ENCODE peak calls at places on chromosomes 12 and 14, in six cellular contexts. D is BJ; R is HL-60; Q is psoas muscle; P is CD4-positive, CD25-positive, alpha-beta regulatory T cell; H is dorsolateral prefrontal cortex. B is an unnamed sample.

GRCh38 chr12:128205758-128206157 is 61.2 kb upstream of the TMEM132C start:
- DNase-seq in Q (no peak), R (no peak), H (no peak), D (no peak), P (no peak), B (no peak)

GRCh38 chr14:81067156-81067555 is 111.7 kb downstream of the TSHR start:
- DNase-seq in D (no peak), Q (no peak), P (no peak), R (no peak), H (no peak), B (no peak)

GRCh38 chr14:93999573-93999972 is 2.5 kb downstream of the CCDC197 start:
- DNase-seq in D (no peak), R (no peak), Q (no peak), H (no peak), P (no peak), B (no peak)

GRCh38 chr14:104723651-104724406 is at the start of gene ADSS1:
- DNase-seq in R (peak), D (no peak), Q (peak), P (peak), H (peak), B (no peak)

GRCh38 chr12:100995201-100995600 is 200.6 kb downstream of the ANO4 start:
- DNase-seq in P (no peak), D (no peak), Q (no peak), H (no peak), R (no peak), B (no peak)

GRCh38 chr12:32390572-32391219 is 8.7 kb upstream of the FGD4 start:
- DNase-seq in R (peak), D (no peak), Q (peak), P (peak), H (no peak), B (no peak)

GRCh38 chr12:52214421-52214802 is 18.6 kb upstream of the KRT7 start:
- DNase-seq in Q (no peak), H (no peak), P (no peak), D (no peak), R (no peak), B (no peak)

GRCh38 chr12:25256826-25257225 is 6.1 kb upstream of the KRAS start:
- DNase-seq in D (no peak), H (no peak), R (no peak), Q (no peak), P (no peak), B (no peak)

GRCh38 chr12:132583736-132584135 is 26.6 kb downstream of the LRCOL1 start:
- DNase-seq in Q (peak), D (no peak), H (no peak), P (no peak), R (no peak), B (no peak)

GRCh38 chr12:3869860-3870259 is 3.3 kb downstream of the PARP11 start:
- DNase-seq in P (peak), H (no peak), D (no peak), Q (no peak), R (no peak), B (no peak)

GRCh38 chr12:69045430-69045829 is 112.5 kb upstream of the CPM start:
- DNase-seq in H (no peak), Q (no peak), D (no peak), P (no peak), R (no peak), B (no peak)

GRCh38 chr12:68336754-68337343 is 4.7 kb upstream of the MDM1 start:
- DNase-seq in Q (no peak), D (no peak), R (no peak), P (no peak), H (no peak), B (no peak)

GRCh38 chr14:74348241-74348734 is at the start of gene VRTN:
- DNase-seq in P (no peak), H (no peak), Q (no peak), R (no peak), D (no peak), B (no peak)

GRCh38 chr14:92651793-92652382 is 96.5 kb downstream of the LGMN start:
- DNase-seq in D (no peak), R (peak), H (no peak), Q (peak), P (peak), B (no peak)

GRCh38 chr12:61857968-61858367 is 402.2 kb upstream of the USP15 start:
- DNase-seq in Q (no peak), P (no peak), R (no peak), D (no peak), H (no peak), B (no peak)

GRCh38 chr14:80959448-80960006 is 4.1 kb downstream of the TSHR start:
- DNase-seq in R (no peak), Q (no peak), D (no peak), H (no peak), P (peak), B (no peak)

GRCh38 chr12:108419949-108420348 is 80.8 kb upstream of the CMKLR1 start:
- DNase-seq in H (no peak), Q (no peak), R (no peak), P (no peak), D (no peak), B (no peak)

GRCh38 chr12:57760347-57760982 is 5.6 kb downstream of the MARCHF9 start:
- DNase-seq in P (no peak), Q (no peak), R (no peak), H (no peak), D (no peak), B (no peak)

GRCh38 chr14:94345344-94346072 is 22.4 kb upstream of the SERPINA6 start:
- DNase-seq in Q (no peak), D (peak), P (no peak), R (no peak), H (no peak), B (peak)

GRCh38 chr12:113221997-113222729 is 899 bp downstream of the TPCN1 start:
- DNase-seq in D (no peak), H (no peak), R (peak), P (no peak), Q (no peak), B (no peak)

GRCh38 chr12:99984271-99985128 is at the start of gene ANKS1B:
- DNase-seq in H (peak), R (peak), P (no peak), D (no peak), Q (peak), B (no peak)

GRCh38 chr12:46831335-46832083 is 5.7 kb upstream of the SLC38A4 start:
- DNase-seq in D (no peak), P (no peak), R (no peak), H (no peak), Q (peak), B (no peak)

GRCh38 chr12:50403001-50403440 is 2.3 kb downstream of the LARP4 start:
- DNase-seq in D (no peak), R (no peak), P (no peak), H (no peak), Q (no peak), B (no peak)

GRCh38 chr14:61374284-61374683 is 52.9 kb downstream of the PRKCH start:
- DNase-seq in H (no peak), R (no peak), P (no peak), D (no peak), Q (no peak), B (no peak)

GRCh38 chr12:34398706-34399630 is 376.7 kb downstream of the ALG10 start:
- DNase-seq in H (peak), P (no peak), Q (peak), D (no peak), R (no peak), B (no peak)

GRCh38 chr12:4717806-4718205 is 2.4 kb upstream of the GALNT8 start:
- DNase-seq in H (no peak), D (no peak), Q (no peak), R (no peak), P (no peak), B (no peak)

GRCh38 chr14:56892959-56893358 is 82.7 kb upstream of the OTX2 start:
- DNase-seq in P (no peak), D (no peak), H (no peak), R (no peak), Q (no peak), B (no peak)

GRCh38 chr12:120361506-120362208 is 7.3 kb downstream of the MSI1 start:
- DNase-seq in D (no peak), Q (peak), H (peak), P (no peak), R (no peak), B (peak)

GRCh38 chr14:40987481-40987880 is 619.2 kb upstream of the LRFN5 start:
- DNase-seq in H (no peak), R (no peak), Q (no peak), P (no peak), D (no peak), B (no peak)

GRCh38 chr12:96236221-96236822 is 42.1 kb downstream of the ELK3 start:
- DNase-seq in P (no peak), Q (peak), D (no peak), H (no peak), R (peak), B (no peak)

GRCh38 chr14:101791919-101792572 is 30.5 kb downstream of the PPP2R5C start:
- DNase-seq in P (no peak), Q (no peak), R (peak), D (no peak), H (no peak), B (peak)
- H3K4me3 ChIP-seq in P (peak), Q (peak), R (no peak), D (peak), H (no peak), B (peak)

DNA sequence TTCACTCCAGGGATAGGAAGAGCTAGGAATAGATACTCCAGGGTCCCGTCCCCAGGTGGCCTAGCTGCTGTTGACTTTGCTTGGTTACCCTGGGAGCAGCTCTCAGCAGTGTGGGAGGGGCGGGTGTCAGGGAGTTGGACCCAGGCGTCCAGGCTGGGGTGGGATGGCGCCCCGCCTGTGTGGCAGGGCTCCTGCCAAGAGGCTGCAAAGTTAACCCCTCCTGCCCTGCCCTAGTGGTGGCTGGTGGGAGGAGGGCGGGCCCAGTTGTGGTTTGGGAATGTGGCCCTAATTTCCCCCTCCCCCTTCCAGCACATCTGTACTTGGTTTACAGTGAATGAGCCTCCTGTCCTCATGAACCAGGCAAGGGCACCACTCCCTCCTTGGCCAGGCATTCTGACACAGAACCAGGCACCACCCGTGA is 1.7 kb upstream of the RARG start:
- DNase-seq in Q (no peak), R (no peak), D (no peak), P (no peak), H (no peak), B (no peak)
- H3K4me3 ChIP-seq in Q (no peak), R (no peak), D (no peak), P (no peak), H (no peak), B (no peak)

GRCh38 chr14:23159516-23159915 is 23.9 kb downstream of the SLC7A8 start:
- DNase-seq in H (no peak), R (peak), Q (no peak), D (no peak), P (no peak), B (no peak)

GRCh38 chr14:23151342-23151741 is 32.1 kb downstream of the SLC7A8 start:
- DNase-seq in D (no peak), Q (no peak), R (no peak), H (no peak), P (no peak), B (no peak)

GRCh38 chr14:23149745-23150144 is 30.7 kb upstream of the CEBPE start:
- DNase-seq in R (no peak), Q (no peak), D (no peak), P (no peak), H (no peak), B (no peak)

GRCh38 chr14:23154876-23155587 is 28.4 kb downstream of the SLC7A8 start:
- DNase-seq in H (peak), P (no peak), D (no peak), Q (peak), R (no peak), B (peak)

DNA sequence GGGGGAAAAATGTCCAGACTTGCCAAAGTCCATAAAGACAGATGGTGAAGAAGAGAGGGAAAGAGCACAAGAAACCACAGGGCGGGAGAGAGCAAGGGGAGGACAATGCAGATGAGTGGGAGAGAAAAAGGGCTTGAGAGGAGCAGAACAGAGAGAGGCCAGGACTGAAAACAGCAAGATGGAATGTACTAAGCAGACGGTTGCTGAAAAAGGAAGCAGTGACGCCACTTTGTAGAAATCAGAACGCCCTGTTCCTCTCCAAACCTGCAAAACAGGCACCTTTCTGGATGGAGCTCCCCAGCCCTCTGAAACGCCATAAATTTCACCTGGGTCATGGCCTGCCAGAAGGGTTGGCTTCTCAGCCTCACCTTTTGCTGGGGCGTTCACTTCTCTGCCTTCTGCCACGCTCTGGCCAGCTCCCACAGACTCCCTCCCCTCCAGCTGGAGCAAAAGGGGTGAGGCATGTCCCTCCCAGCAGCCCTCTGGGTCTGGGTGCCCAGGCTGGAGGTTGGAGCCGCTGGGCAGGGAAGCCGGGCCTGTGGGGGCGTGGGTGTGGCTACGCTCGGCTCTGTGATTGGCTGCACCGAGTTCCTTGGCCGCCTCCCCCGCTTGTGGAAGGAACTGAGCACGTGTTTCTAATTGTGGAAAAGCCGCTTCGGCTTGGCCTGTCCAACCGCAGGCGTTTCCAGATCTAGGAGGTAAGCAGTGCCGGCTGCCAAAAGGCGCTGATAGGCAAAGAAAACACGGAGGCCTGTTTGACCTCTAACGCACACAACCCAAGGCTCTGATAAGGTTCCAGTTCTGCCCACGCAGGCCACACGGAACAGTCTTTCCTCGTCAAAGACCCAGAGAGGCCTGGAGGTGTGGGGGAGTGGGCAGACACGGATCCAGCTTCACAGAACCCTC is 29.3 kb downstream of the SLC7A8 start:
- DNase-seq in P (no peak), H (peak), Q (peak), R (peak), D (peak), B (no peak)
- H3K4me3 ChIP-seq in P (no peak), H (peak), Q (peak), R (peak), D (peak), B (no peak)

DNA sequence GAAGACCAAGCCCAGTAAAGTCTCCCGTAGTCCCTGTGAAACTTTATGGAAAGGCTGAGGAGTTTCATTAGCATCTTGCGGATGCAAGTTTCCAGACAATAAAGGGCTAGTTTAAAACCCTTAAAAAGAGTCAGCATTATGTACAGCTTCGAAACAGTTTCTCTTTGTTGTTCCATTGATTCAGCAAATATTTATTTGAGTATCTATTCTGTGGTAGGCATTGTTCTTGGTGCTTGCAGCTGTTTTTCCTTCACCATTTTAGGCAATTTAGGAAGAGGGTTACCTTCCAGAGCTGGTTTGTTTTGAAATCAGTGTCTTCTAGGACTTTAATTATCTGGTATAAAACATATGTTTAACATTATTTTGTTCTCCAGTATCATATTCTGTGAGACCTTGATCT is 1.5 kb downstream of the SLIRP start:
- DNase-seq in Q (no peak), D (no peak), P (no peak), H (no peak), R (no peak), B (no peak)
- H3K4me3 ChIP-seq in Q (peak), D (no peak), P (peak), H (peak), R (peak), B (peak)

DNA sequence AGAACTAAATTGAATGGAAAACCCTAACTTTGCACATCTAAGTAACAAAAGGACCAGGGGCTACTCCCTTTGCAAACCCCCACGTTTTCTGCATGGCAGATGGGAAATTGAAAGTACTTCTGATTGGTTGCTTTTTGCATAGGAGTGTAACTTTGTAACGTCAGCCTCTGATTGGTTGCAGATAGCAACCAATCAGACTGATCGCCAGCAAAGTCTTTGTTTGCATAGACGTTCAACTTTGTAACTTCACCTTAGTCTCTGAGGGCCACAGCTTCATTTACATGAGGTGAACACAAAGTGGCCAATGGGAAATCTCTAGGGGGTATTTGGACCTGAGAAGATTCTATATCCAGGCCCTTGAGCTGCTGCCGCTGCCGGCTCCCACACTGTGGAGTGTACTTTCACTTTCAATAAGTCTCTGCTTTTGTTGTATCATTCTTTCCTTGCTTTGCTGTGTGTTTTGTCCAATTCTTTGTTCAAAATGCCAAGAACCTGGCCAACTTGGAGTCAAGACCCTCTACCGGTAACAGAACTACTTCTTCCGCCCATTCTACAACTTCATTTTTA is 102.5 kb upstream of the PRICKLE1 start:
- DNase-seq in P (no peak), R (no peak), Q (no peak), D (no peak), H (no peak), B (no peak)
- H3K4me3 ChIP-seq in P (no peak), R (no peak), Q (peak), D (no peak), H (no peak), B (no peak)

GRCh38 chr12:12909228-12909994 is 18.0 kb downstream of the GPRC5A start:
- DNase-seq in P (no peak), R (peak), Q (no peak), H (no peak), D (no peak), B (no peak)
- H3K4me3 ChIP-seq in P (no peak), R (no peak), Q (no peak), H (no peak), D (no peak), B (no peak)

GRCh38 chr14:55482936-55483605 is 42.7 kb upstream of the TBPL2 start:
- DNase-seq in P (no peak), D (no peak), Q (no peak), R (no peak), H (no peak), B (no peak)
- H3K4me3 ChIP-seq in P (no peak), D (no peak), Q (no peak), R (no peak), H (no peak), B (no peak)

B was measured in AG04450.